ENCODE peak calls at places on chromosomes 12 and 14, in ten cellular contexts. S, A, I, N, D, L, U, B, R and H are unnamed samples.
A peak's percentile ranks its signal among the peaks of the same experiment; 100 is the strongest.

GRCh38 chr14:94139421-94139820 is 10.0 kb upstream of the IFI27L2 start:
- DNase-seq in S (no peak), A (no peak), I (no peak), N (no peak), D (no peak), L (no peak), U (no peak), B (no peak), R (no peak), H (no peak)

GRCh38 chr14:93648440-93649168 is 139.7 kb downstream of the PRIMA1 start:
- DNase-seq in S (peak; percentile 38), A (no peak), I (no peak), N (no peak), D (no peak), L (no peak), U (no peak), B (no peak), R (no peak), H (no peak)

GRCh38 chr12:56565510-56566101 is 44.0 kb downstream of the RBMS2 start:
- DNase-seq in S (no peak), A (peak; percentile 78), I (no peak), N (peak; percentile 66), D (no peak), L (no peak), U (peak; percentile 72), B (no peak), R (no peak), H (no peak)

GRCh38 chr14:60968671-60969070 is 12.2 kb downstream of the TRMT5 start:
- DNase-seq in S (no peak), A (no peak), I (no peak), N (no peak), D (no peak), L (no peak), U (no peak), B (no peak), R (no peak), H (no peak)

GRCh38 chr14:104187121-104187889 is 48.9 kb downstream of the KIF26A start:
- DNase-seq in S (no peak), A (peak; percentile 6), I (peak; percentile 12), N (no peak), D (no peak), L (no peak), U (no peak), B (no peak), R (no peak), H (no peak)

GRCh38 chr14:47392351-47392750 is 283.1 kb downstream of the MDGA2 start:
- DNase-seq in S (no peak), A (no peak), I (no peak), N (no peak), D (no peak), L (no peak), U (no peak), B (no peak), R (no peak), H (no peak)

GRCh38 chr12:12784911-12785814 is at the start of gene APOLD1:
- DNase-seq in S (no peak), A (no peak), I (no peak), N (peak; percentile 37), D (no peak), L (no peak), U (peak; percentile 44), B (no peak), R (no peak), H (no peak)

GRCh38 chr12:90106568-90106967 is 397.9 kb upstream of the ATP2B1 start:
- DNase-seq in S (no peak), A (no peak), I (no peak), N (no peak), D (no peak), L (no peak), U (no peak), B (no peak), R (no peak), H (no peak)

GRCh38 chr12:12032260-12032761 is 38.4 kb upstream of the BCL2L14 start:
- DNase-seq in S (no peak), A (no peak), I (no peak), N (no peak), D (no peak), L (no peak), U (no peak), B (no peak), R (no peak), H (no peak)